ENCODE peak calls at places on chromosome 20, in five cellular contexts. One of them, this sample, is unnamed.

GRCh38 chr20:58864346-58864745 is 11.8 kb downstream of the GNAS start:
- DNase-seq in CD8-positive, alpha-beta T cell: no peak
- DNase-seq in skeletal muscle cell: no peak
- DNase-seq in activated CD8-positive, alpha-beta memory T cell treated with anti-CD3 and anti-CD28 coated beads, Interleukin-2, amount 50 U/mL, for 48 hours: no peak
- DNase-seq in GM23338: no peak
- DNase-seq in this sample: no peak

GRCh38 chr20:1618479-1618878 is 1.3 kb downstream of the SIRPB1 start:
- DNase-seq in activated CD8-positive, alpha-beta memory T cell treated with anti-CD3 and anti-CD28 coated beads, Interleukin-2, amount 50 U/mL, for 48 hours: no peak
- DNase-seq in GM23338: no peak
- DNase-seq in skeletal muscle cell: no peak
- DNase-seq in CD8-positive, alpha-beta T cell: no peak
- DNase-seq in this sample: no peak

GRCh38 chr20:13009682-13010406 is 1.1 kb downstream of the SPTLC3 start:
- DNase-seq in CD8-positive, alpha-beta T cell: no peak
- DNase-seq in GM23338: no peak
- DNase-seq in activated CD8-positive, alpha-beta memory T cell treated with anti-CD3 and anti-CD28 coated beads, Interleukin-2, amount 50 U/mL, for 48 hours: no peak
- DNase-seq in skeletal muscle cell: peak; percentile 90
- DNase-seq in this sample: no peak

GRCh38 chr20:1012359-1013168 is 10.5 kb upstream of the RSPO4 start:
- DNase-seq in skeletal muscle cell: no peak
- DNase-seq in CD8-positive, alpha-beta T cell: no peak
- DNase-seq in GM23338: no peak
- DNase-seq in activated CD8-positive, alpha-beta memory T cell treated with anti-CD3 and anti-CD28 coated beads, Interleukin-2, amount 50 U/mL, for 48 hours: peak; percentile 23
- DNase-seq in this sample: no peak

GRCh38 chr20:48841196-48841860 is 13.5 kb upstream of the PREX1 start:
- DNase-seq in activated CD8-positive, alpha-beta memory T cell treated with anti-CD3 and anti-CD28 coated beads, Interleukin-2, amount 50 U/mL, for 48 hours: no peak
- DNase-seq in CD8-positive, alpha-beta T cell: no peak
- DNase-seq in skeletal muscle cell: no peak
- DNase-seq in GM23338: no peak
- DNase-seq in this sample: no peak

GRCh38 chr20:25750765-25751696 is 54.4 kb upstream of the ZNF337 start:
- DNase-seq in CD8-positive, alpha-beta T cell: peak; percentile 55
- DNase-seq in GM23338: peak; percentile 64
- DNase-seq in activated CD8-positive, alpha-beta memory T cell treated with anti-CD3 and anti-CD28 coated beads, Interleukin-2, amount 50 U/mL, for 48 hours: peak; percentile 71
- DNase-seq in skeletal muscle cell: no peak
- DNase-seq in this sample: peak; percentile 56

GRCh38 chr20:50245561-50246366 is 55.1 kb downstream of the CEBPB start:
- DNase-seq in GM23338: no peak
- DNase-seq in skeletal muscle cell: no peak
- DNase-seq in activated CD8-positive, alpha-beta memory T cell treated with anti-CD3 and anti-CD28 coated beads, Interleukin-2, amount 50 U/mL, for 48 hours: no peak
- DNase-seq in CD8-positive, alpha-beta T cell: no peak
- DNase-seq in this sample: no peak

GRCh38 chr20:44295995-44296394 is 15.0 kb downstream of the FITM2 start:
- DNase-seq in GM23338: no peak
- DNase-seq in activated CD8-positive, alpha-beta memory T cell treated with anti-CD3 and anti-CD28 coated beads, Interleukin-2, amount 50 U/mL, for 48 hours: no peak
- DNase-seq in CD8-positive, alpha-beta T cell: no peak
- DNase-seq in skeletal muscle cell: no peak
- DNase-seq in this sample: no peak

GRCh38 chr20:62381202-62381797 is 5.6 kb upstream of the RPS21 start:
- DNase-seq in activated CD8-positive, alpha-beta memory T cell treated with anti-CD3 and anti-CD28 coated beads, Interleukin-2, amount 50 U/mL, for 48 hours: no peak
- DNase-seq in CD8-positive, alpha-beta T cell: no peak
- DNase-seq in GM23338: no peak
- DNase-seq in skeletal muscle cell: no peak
- DNase-seq in this sample: no peak

GRCh38 chr20:13517801-13518200 is 120.9 kb downstream of the TASP1 start:
- DNase-seq in activated CD8-positive, alpha-beta memory T cell treated with anti-CD3 and anti-CD28 coated beads, Interleukin-2, amount 50 U/mL, for 48 hours: no peak
- DNase-seq in skeletal muscle cell: no peak
- DNase-seq in GM23338: no peak
- DNase-seq in CD8-positive, alpha-beta T cell: no peak
- DNase-seq in this sample: no peak

GRCh38 chr20:22836211-22836610 is 198.9 kb upstream of the SSTR4 start:
- DNase-seq in activated CD8-positive, alpha-beta memory T cell treated with anti-CD3 and anti-CD28 coated beads, Interleukin-2, amount 50 U/mL, for 48 hours: no peak
- DNase-seq in skeletal muscle cell: no peak
- DNase-seq in GM23338: no peak
- DNase-seq in CD8-positive, alpha-beta T cell: no peak
- DNase-seq in this sample: no peak

GRCh38 chr20:19407731-19408130 is 195.3 kb downstream of the SLC24A3 start:
- DNase-seq in skeletal muscle cell: no peak
- DNase-seq in GM23338: peak; percentile 11
- DNase-seq in CD8-positive, alpha-beta T cell: no peak
- DNase-seq in activated CD8-positive, alpha-beta memory T cell treated with anti-CD3 and anti-CD28 coated beads, Interleukin-2, amount 50 U/mL, for 48 hours: no peak
- DNase-seq in this sample: no peak

GRCh38 chr20:2538931-2539330 is 2.6 kb downstream of the TMC2 start:
- DNase-seq in activated CD8-positive, alpha-beta memory T cell treated with anti-CD3 and anti-CD28 coated beads, Interleukin-2, amount 50 U/mL, for 48 hours: no peak
- DNase-seq in skeletal muscle cell: no peak
- DNase-seq in CD8-positive, alpha-beta T cell: no peak
- DNase-seq in GM23338: no peak
- DNase-seq in this sample: no peak

GRCh38 chr20:36957875-36958667 is 6.6 kb upstream of the SAMHD1 start:
- DNase-seq in activated CD8-positive, alpha-beta memory T cell treated with anti-CD3 and anti-CD28 coated beads, Interleukin-2, amount 50 U/mL, for 48 hours: no peak
- DNase-seq in CD8-positive, alpha-beta T cell: no peak
- DNase-seq in GM23338: no peak
- DNase-seq in skeletal muscle cell: no peak
- DNase-seq in this sample: no peak

This sample was measured in CD4-positive, CD25-positive, alpha-beta regulatory T cell.